ENCODE peak calls at places on chromosomes 6 and 20, in six cellular contexts. Z is trophoblast cell, D is neuronal stem cell, G is mesenchymal stem cell, X is H9, P is H1. I is an unnamed sample.

GRCh38 chr6:106519460-106520394 is 109.6 kb downstream of the RTN4IP1 start:
- DNase-seq in Z (peak), X (no peak), D (no peak), P (no peak), G (peak), I (peak)

GRCh38 chr20:46374383-46374782 is 32.0 kb downstream of the ELMO2 start:
- DNase-seq in X (no peak), G (no peak), D (no peak), P (no peak), Z (no peak), I (no peak)

GRCh38 chr6:138107752-138108592 is 753 bp upstream of the PERP start:
- DNase-seq in P (no peak), Z (peak), X (peak), D (no peak), G (no peak), I (no peak)

GRCh38 chr6:145784683-145785082 is 29.9 kb downstream of the FBXO30 start:
- DNase-seq in G (no peak), P (no peak), D (no peak), X (no peak), Z (no peak), I (no peak)

GRCh38 chr20:13494019-13494418 is 144.7 kb downstream of the TASP1 start:
- DNase-seq in Z (no peak), D (no peak), X (no peak), P (no peak), G (no peak), I (peak)

GRCh38 chr6:101597711-101598110 is 204.2 kb downstream of the GRIK2 start:
- DNase-seq in G (peak), D (no peak), X (no peak), Z (peak), P (no peak), I (peak)

GRCh38 chr6:14021449-14021848 is 96.1 kb upstream of the CD83 start:
- DNase-seq in D (no peak), G (no peak), P (no peak), Z (no peak), X (no peak), I (no peak)

GRCh38 chr6:34496103-34496685 is 30.3 kb downstream of the PACSIN1 start:
- DNase-seq in P (no peak), X (no peak), Z (no peak), G (no peak), D (no peak), I (no peak)

GRCh38 chr6:127951172-127951995 is 50.5 kb upstream of the THEMIS start:
- DNase-seq in G (no peak), P (no peak), Z (no peak), D (no peak), X (no peak), I (no peak)

GRCh38 chr6:113719056-113719455 is 138.1 kb upstream of the MARCKS start:
- DNase-seq in G (peak), P (no peak), X (no peak), D (no peak), Z (peak), I (peak)

GRCh38 chr20:63519765-63520593 is 586 bp upstream of the PPDPF start:
- DNase-seq in X (peak), G (peak), D (peak), P (peak), Z (no peak), I (peak)

GRCh38 chr6:14754636-14755513 is 491.0 kb upstream of the JARID2 start:
- DNase-seq in G (no peak), D (no peak), Z (no peak), P (no peak), X (no peak), I (no peak)

GRCh38 chr6:39240155-39240757 is 11.0 kb upstream of the KCNK5 start:
- DNase-seq in P (no peak), D (no peak), G (no peak), Z (no peak), X (no peak), I (no peak)

GRCh38 chr6:164276211-164276610 is 861.7 kb downstream of the QKI start:
- DNase-seq in G (no peak), P (no peak), Z (no peak), D (no peak), X (no peak), I (no peak)

GRCh38 chr6:108837236-108837971 is 10.8 kb upstream of the ARMC2 start:
- DNase-seq in P (no peak), D (no peak), G (peak), X (no peak), Z (no peak), I (peak)

GRCh38 chr6:90219168-90219985 is 77.3 kb downstream of the BACH2 start:
- DNase-seq in Z (peak), X (no peak), D (peak), G (peak), P (no peak), I (peak)

GRCh38 chr6:113363866-113364265 is 493.3 kb upstream of the MARCKS start:
- DNase-seq in Z (no peak), X (no peak), G (no peak), P (no peak), D (no peak), I (peak)

GRCh38 chr6:157548635-157549467 is 167.9 kb downstream of the ZDHHC14 start:
- DNase-seq in Z (no peak), G (no peak), P (no peak), X (no peak), D (no peak), I (no peak)

GRCh38 chr20:859661-860294 is 26.3 kb downstream of the FAM110A start:
- DNase-seq in X (no peak), P (no peak), D (no peak), Z (no peak), G (no peak), I (peak)

GRCh38 chr20:1275919-1276318 is 9.8 kb downstream of the SNPH start:
- DNase-seq in G (no peak), P (peak), X (no peak), Z (no peak), D (no peak), I (no peak)

GRCh38 chr20:58147628-58148370 is 80.7 kb downstream of the ANKRD60 start:
- DNase-seq in Z (no peak), X (no peak), D (no peak), P (no peak), G (no peak), I (no peak)

GRCh38 chr6:147201885-147202515 is 2.2 kb upstream of the STXBP5 start:
- DNase-seq in P (no peak), D (no peak), X (peak), G (peak), Z (peak), I (peak)

DNA sequence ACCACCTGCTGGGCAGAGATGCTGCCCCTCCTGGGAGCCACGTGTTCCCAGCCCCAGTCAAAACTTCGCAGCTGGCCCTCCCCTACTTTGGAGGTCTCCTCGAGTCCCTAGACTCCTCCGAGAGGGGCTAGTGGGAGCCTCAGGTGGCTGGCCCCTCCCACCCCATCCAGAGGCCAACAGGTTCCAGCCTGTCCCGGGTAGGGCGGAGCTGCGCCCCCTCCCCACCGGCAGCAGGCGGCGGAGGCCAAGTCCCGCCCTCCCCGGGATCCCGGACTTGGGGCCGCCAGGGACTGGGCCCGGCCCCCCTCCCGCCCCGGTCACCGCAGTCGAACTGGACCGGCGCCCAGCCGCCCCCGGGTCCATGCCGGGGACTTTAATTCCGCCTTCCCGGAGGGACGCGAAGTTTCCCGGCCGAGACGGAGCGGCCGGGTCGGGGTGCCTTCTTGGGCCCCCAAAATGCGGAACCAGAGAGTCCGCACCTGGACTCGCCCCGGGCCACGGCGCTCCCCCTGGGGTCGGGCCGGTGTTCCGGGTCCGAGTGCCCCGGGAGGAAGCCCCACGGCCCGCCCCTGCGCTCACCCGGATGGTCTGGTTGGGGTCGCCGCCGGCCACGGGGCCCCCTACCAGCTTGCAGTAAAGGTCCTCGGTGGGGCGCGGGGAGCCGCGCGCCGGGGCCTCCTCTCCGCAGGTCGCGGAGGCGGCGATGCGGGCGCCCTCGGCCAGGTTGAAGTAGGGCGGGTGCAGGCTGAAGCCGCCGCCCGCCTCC is 559 bp downstream of the LAMA5 start:
- DNase-seq in D (peak), X (peak), P (peak), Z (peak), G (no peak), I (no peak)
- H3K14ac ChIP-seq in D (peak), X (no peak), P (no peak), Z (peak), G (peak), I (no peak)

GRCh38 chr6:169225131-169225576 is 28.5 kb downstream of the THBS2 start:
- DNase-seq in Z (no peak), G (no peak), X (no peak), P (no peak), D (no peak), I (no peak)
- H3K14ac ChIP-seq in Z (no peak), G (no peak), X (no peak), P (no peak), D (no peak), I (peak)

GRCh38 chr20:32789896-32790750 is 27.9 kb downstream of the DNMT3B start:
- DNase-seq in G (peak), Z (peak), X (peak), D (peak), P (peak), I (peak)
- H3K14ac ChIP-seq in G (no peak), Z (no peak), X (no peak), D (no peak), P (no peak), I (no peak)

GRCh38 chr20:49851234-49851755 is 38.7 kb downstream of the SLC9A8 start:
- DNase-seq in X (no peak), Z (no peak), G (peak), D (no peak), P (no peak), I (no peak)
- H3K14ac ChIP-seq in X (no peak), Z (no peak), G (no peak), D (no peak), P (no peak), I (no peak)

DNA sequence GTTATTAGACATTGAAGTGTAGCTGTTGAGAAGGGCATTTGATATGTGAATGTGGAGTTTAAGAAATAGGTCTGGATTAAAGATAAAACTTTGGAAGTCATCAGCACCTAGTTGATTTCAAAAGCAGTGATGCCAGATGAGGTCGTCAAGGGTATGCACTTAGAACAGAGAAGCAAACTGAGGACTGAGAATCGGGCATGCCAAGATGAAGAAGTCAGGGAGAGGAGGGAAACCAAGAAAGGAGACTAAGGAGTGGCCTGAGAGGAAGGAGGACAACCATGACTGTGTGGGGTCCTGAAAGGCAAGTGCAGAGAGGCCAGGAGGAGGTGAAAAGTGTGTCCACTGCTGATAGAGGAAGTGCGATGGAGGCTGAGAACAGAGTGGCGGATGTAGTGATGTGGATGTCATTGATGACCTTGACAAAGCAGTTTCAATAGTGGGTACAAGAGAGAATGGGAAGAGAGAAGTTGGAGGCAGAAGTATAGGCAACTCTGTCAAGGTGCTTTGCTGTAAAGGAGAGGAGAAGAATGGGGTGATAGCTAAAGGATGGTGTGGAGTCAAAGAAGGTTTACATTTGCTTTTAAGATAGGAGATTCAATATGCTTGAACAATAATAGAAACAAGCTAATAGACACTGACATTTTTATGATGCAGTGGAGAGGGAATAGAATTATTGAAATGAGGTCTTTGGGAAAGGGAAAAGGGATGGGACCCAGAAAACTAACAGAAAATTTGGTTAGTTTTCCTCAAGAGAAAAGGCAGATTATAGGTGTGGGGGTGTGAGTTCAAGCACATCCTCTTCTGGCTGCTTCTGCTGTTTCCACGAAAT is 139.7 kb upstream of the TMEM170B start:
- DNase-seq in G (no peak), D (no peak), X (no peak), Z (no peak), P (no peak), I (no peak)
- H3K14ac ChIP-seq in G (no peak), D (no peak), X (no peak), Z (no peak), P (no peak), I (no peak)

DNA sequence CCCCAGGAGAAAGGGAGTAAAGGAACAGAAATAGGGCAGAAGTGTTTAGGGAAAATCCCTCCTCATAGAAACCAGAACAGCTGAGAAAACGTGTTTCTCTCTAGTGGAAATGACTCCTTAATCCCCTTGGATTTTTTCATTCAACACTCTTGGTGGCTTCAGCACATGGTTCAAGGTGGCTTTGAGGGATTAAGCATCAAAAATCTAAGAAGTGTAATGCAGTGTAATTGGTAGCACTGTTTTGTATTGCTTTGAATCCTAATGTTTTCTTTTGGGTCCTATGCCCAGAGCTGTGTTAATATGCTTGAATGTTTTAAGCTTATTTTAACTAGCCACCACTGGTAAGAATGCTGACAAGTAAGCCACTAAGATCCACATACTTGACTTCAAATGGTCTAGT is 220.5 kb downstream of the OGFRL1 start:
- DNase-seq in Z (no peak), G (peak), D (no peak), X (no peak), P (no peak), I (peak)
- H3K14ac ChIP-seq in Z (no peak), G (no peak), D (no peak), X (no peak), P (no peak), I (peak)

DNA sequence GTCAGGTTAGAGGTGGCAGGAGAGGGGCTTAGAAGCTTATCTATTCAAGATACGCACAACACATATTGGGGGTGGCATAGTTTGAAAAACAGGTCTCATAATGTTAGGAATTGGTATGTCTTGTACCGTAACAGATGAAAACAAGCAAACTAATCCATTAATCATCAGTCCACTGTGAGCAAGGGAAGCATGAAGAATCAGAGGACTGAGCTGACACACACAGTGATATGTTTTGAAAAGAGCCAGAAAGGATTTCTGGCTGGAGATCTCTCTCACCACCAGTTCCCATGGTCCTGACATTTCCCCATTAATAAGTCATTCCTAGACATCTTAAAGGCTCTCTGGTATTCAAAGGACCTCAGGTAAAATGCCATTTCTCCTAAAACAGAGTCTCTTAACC is 158.8 kb upstream of the PHACTR1 start:
- DNase-seq in D (no peak), Z (no peak), G (no peak), P (no peak), X (no peak), I (no peak)
- H3K14ac ChIP-seq in D (no peak), Z (no peak), G (no peak), P (no peak), X (no peak), I (no peak)